ENCODE peak calls at places on chromosomes 11 and 22, in four cellular contexts. Q is HepG2, G is SK-N-SH, U is K562. S is an unnamed sample.

GRCh38 chr22:36411589-36412258 is 24.0 kb upstream of the MYH9 start:
- DNase-seq in Q (peak; percentile 80), G (no peak), U (no peak), S (no peak)

GRCh38 chr11:1307163-1307870 is 2.1 kb downstream of the TOLLIP start:
- DNase-seq in G (no peak), U (no peak), Q (no peak), S (no peak)

GRCh38 chr11:103736986-103737622 is 299.3 kb upstream of the DDI1 start:
- DNase-seq in G (no peak), Q (no peak), U (no peak), S (no peak)

GRCh38 chr11:21105196-21105917 is 436.0 kb downstream of the NELL1 start:
- DNase-seq in U (no peak), G (no peak), Q (no peak), S (no peak)

GRCh38 chr22:35627267-35628041 is 10.3 kb upstream of the MB start:
- DNase-seq in U (no peak), G (peak; percentile 68), Q (peak; percentile 64), S (peak; percentile 70)

GRCh38 chr11:129965248-129965647 is 37.4 kb downstream of the PRDM10 start:
- DNase-seq in G (no peak), Q (no peak), U (no peak), S (no peak)

GRCh38 chr11:563812-564578 is 3.2 kb downstream of the RASSF7 start:
- DNase-seq in G (no peak), U (no peak), Q (no peak), S (no peak)

GRCh38 chr11:11931461-11932055 is 76.9 kb downstream of the DKK3 start:
- DNase-seq in Q (peak; percentile 62), U (peak; percentile 35), G (peak; percentile 47), S (no peak)

GRCh38 chr22:49475253-49475652 is 352.4 kb downstream of the BRD1 start:
- DNase-seq in G (no peak), Q (no peak), U (no peak), S (no peak)

GRCh38 chr11:20258496-20258895 is 98.2 kb upstream of the DBX1 start:
- DNase-seq in G (no peak), Q (no peak), U (no peak), S (no peak)

GRCh38 chr11:118670063-118670462 is 9.4 kb downstream of the TREH start:
- DNase-seq in G (no peak), U (no peak), Q (no peak), S (no peak)

GRCh38 chr11:132337819-132338416 is 967.5 kb downstream of the NTM start:
- DNase-seq in G (no peak), U (no peak), Q (no peak), S (no peak)

GRCh38 chr22:21074092-21074715 is 28.5 kb downstream of the LRRC74B start:
- DNase-seq in U (no peak), G (no peak), Q (no peak), S (no peak)

GRCh38 chr11:46755962-46756361 is 36.9 kb downstream of the F2 start:
- DNase-seq in G (no peak), U (no peak), Q (no peak), S (no peak)

GRCh38 chr11:74842967-74843366 is 94.3 kb downstream of the RNF169 start:
- DNase-seq in G (no peak), U (no peak), Q (no peak), S (peak; percentile 26)

GRCh38 chr22:41314821-41315220 is 13.5 kb downstream of the ZC3H7B start:
- DNase-seq in U (no peak), Q (no peak), G (no peak), S (no peak)

GRCh38 chr11:67507242-67507890 is 596 bp downstream of the CDK2AP2 start:
- DNase-seq in G (no peak), U (peak; percentile 39), Q (no peak), S (peak; percentile 76)

GRCh38 chr11:71425851-71426250 is 22.3 kb downstream of the DHCR7 start:
- DNase-seq in G (no peak), U (no peak), Q (no peak), S (no peak)

GRCh38 chr22:26597480-26597879 is 7.5 kb upstream of the TPST2 start:
- DNase-seq in U (no peak), G (no peak), Q (no peak), S (no peak)

DNA sequence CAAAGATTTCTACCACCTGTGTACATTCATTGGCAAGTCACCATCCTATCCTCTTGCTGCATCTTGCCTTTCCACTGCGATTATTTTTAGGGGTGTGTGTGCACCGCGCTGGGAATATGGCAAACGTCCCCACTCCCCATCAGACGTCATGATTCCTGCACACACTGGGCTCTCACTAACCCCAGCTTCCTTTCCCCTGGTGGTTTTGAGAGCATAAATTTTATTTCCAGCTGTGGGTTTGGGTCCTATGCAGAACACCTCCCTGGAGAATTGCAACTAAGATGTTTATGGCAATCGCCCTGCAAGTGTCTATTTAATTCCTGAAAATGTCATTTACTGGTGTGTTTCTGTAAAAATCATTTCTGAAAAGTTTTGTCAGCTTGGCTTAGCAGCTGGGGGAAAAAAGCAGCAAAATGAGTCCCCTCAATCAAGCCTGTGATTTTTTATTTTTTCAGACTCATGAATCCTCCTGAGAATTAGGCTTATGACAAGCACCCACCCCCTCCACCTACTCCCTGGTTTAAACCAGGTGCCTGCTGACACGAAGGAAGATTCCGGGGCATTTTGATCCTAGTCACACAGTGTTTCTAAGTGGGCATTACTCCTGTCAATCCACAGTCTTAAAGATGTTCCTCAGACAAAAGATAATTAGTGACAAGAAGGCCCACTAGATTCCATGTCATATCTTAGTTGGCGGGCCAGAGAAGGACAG is 23.8 kb downstream of the UPB1 start:
- DNase-seq in U (no peak), Q (no peak), G (no peak), S (no peak)
- TF ChIP-seq FOXJ3 in U (no peak), Q (no peak), G (no peak), S (no peak)

DNA sequence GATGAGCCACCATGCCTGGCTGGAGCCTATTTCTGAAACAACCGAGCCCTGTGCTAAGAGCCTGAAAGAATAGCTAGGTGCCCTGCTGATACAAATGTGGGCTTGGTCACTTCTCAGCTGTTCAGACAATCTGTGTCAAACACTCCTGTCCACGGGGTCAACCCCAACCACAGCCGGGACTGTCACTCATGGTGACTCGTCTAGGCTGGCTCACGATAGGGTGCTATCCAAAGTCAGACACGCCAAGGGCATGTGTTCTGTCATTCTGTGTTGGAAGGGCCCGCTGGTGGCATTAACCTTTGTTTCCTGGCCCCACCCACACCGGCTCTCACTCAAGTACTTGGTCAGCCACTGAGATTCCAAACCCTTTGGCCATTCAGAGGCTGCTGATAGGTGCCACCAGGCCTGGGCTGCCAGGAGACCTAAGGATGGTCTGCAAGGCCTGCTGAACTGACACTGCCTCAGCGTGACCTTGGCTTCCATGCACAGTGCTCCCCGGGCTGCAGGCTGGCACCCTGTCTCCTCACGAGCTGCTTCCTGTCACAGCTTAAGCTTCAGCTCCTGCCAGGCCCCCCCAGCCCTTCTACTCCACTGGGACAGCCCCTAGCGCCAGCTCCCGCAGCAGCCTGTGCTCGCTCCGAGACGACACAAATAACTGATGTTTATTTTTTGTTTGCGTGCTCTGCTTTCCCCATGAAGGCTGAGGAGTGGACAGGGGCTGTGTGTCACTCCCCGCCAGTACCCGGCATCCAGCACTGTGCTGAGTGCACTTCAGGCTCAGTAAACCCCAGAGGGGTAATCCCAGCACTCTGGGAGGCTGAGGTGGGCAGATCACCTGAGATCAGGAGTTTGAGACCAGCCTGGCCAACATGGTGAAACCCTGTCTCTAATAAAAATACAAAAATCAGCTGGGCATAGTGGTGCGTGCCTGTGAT is 14.3 kb upstream of the CDC42BPG start:
- DNase-seq in Q (no peak), G (no peak), U (no peak), S (no peak)
- TF ChIP-seq FOXJ3 in Q (no peak), G (no peak), U (no peak), S (no peak)

DNA sequence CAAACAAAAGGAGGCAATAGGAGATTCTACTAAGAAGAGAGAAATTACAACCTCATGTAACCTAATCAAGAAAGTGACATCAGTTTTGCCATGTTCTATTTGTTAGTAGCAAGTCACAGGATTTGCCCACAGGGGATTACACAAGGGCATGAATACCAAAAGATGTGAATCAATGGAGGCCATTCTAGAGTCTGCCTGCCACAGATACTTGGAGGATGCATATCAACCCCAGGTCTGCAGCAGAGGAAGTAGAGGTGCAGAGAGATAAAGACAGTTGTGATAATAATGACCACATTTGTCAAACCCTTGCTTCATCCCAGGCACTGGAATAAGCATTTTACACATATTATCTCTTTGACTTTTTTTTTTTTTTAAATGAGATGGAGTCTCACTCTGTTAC is 2.4 kb upstream of the ASCC2 start:
- DNase-seq in U (peak; percentile 45), G (no peak), Q (no peak), S (no peak)
- TF ChIP-seq FOXJ3 in U (no peak), G (no peak), Q (no peak), S (no peak)

GRCh38 chr22:39954584-39955055 is 5.6 kb upstream of the TMA7B start:
- DNase-seq in G (no peak), U (no peak), Q (peak; percentile 46), S (no peak)
- TF ChIP-seq FOXJ3 in G (no peak), U (no peak), Q (no peak), S (no peak)